ENCODE peak calls at places on chromosomes 16 and 17, in four cellular contexts. F is tibial nerve, I is fibroblast of lung, S is body of pancreas. Z is an unnamed sample.

GRCh38 chr17:28405632-28406477 is at the start of gene SLC46A1:
- DNase-seq in F (peak; percentile 44), I (peak; percentile 38), S (peak; percentile 60), Z (peak; percentile 57)

GRCh38 chr16:80824623-80825364 is 20.4 kb upstream of the CDYL2 start:
- DNase-seq in F (peak; percentile 29), I (peak; percentile 53), S (peak; percentile 40), Z (no peak)

GRCh38 chr17:76689859-76690258 is 20.9 kb downstream of the MXRA7 start:
- DNase-seq in F (no peak), I (no peak), S (no peak), Z (no peak)

GRCh38 chr17:4201231-4201630 is 58.2 kb downstream of the CYB5D2 start:
- DNase-seq in F (no peak), I (no peak), S (no peak), Z (no peak)

GRCh38 chr17:78466786-78467715 is 88.6 kb downstream of the PGS1 start:
- DNase-seq in F (no peak), I (no peak), S (no peak), Z (no peak)

GRCh38 chr17:73754886-73755285 is 110.6 kb upstream of the SDK2 start:
- DNase-seq in F (no peak), I (no peak), S (no peak), Z (no peak)

GRCh38 chr16:9932000-9932399 is 250.2 kb downstream of the GRIN2A start:
- DNase-seq in F (no peak), I (no peak), S (no peak), Z (no peak)

GRCh38 chr16:56450275-56450889 is 750 bp downstream of the NUDT21 start:
- DNase-seq in F (no peak), I (peak; percentile 9), S (no peak), Z (no peak)

GRCh38 chr16:84498859-84499620 is 5.4 kb downstream of the MEAK7 start:
- DNase-seq in F (no peak), I (no peak), S (no peak), Z (no peak)

GRCh38 chr17:60356947-60357346 is 35.0 kb downstream of the USP32 start:
- DNase-seq in F (no peak), I (peak; percentile 40), S (no peak), Z (no peak)

GRCh38 chr17:42453544-42453943 is 5.1 kb upstream of the ATP6V0A1 start:
- DNase-seq in F (no peak), I (no peak), S (no peak), Z (no peak)

GRCh38 chr17:42458497-42459255 is at the start of gene ATP6V0A1:
- DNase-seq in F (peak; percentile 90), I (peak; percentile 86), S (peak; percentile 94), Z (peak; percentile 98)

GRCh38 chr17:42457107-42457787 is 1.4 kb upstream of the ATP6V0A1 start:
- DNase-seq in F (peak; percentile 34), I (no peak), S (no peak), Z (no peak)

GRCh38 chr17:42459256-42459982 is 741 bp downstream of the ATP6V0A1 start:
- DNase-seq in F (peak; percentile 72), I (peak; percentile 70), S (peak; percentile 34), Z (peak; percentile 61)

GRCh38 chr17:42456223-42457106 is 2.2 kb upstream of the ATP6V0A1 start:
- DNase-seq in F (peak; percentile 55), I (peak; percentile 89), S (no peak), Z (no peak)
- H3K4me3 ChIP-seq in F (no peak overlapping the region), I (peak overlapping the region; percentile 14), S (no peak overlapping the region), Z (peak overlapping the region; percentile 16)

DNA sequence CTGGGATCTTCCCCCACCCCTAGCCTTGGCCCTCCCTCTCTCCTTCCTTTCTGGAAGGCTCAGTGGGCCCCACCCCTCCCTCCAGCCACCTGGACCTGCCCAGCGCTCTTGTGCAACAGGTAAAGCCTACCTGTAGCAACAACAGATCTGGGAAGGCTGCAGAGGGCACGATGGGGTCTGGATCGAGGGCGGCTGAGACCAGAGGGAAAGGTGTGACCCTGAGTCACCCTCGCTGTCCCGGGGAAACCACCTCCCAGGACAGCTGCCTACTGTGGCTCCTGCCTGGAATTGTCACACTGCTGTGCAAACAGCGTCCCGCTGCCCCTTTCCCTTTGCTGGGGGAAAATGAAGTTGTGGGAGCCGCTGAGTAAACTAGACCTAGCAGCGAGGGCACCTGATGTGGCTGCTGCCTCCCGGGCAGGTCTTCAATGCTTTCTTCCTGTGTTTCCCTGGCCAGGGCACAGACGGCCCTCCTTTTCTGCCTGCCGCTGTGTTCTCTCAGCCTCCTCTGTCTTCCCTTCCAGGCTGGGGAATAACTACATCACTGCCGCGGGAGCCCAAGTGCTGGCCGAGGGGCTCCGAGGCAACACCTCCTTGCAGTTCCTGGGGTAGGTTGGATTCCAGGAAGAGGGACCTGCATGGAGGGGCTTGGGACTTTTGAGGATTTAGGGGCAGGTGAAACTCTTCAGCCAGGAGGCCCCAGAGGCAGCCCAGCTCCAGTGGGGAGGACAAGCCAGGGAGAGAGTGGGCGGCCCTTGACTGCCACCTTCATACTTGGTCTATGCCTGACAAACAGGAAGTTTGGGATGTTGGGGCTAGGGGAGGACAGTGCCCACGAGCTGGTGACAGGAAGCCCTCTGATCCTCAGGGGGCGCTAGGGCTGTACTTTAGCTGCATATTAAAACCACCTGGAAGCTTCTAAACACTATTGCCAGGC is 22.2 kb upstream of the CYLD start:
- DNase-seq in F (no peak), I (no peak), S (peak; percentile 38), Z (no peak)
- H3K27ac ChIP-seq in F (no peak overlapping the region), I (no peak overlapping the region), S (no peak overlapping the region), Z (no peak overlapping the region)

GRCh38 chr17:42016952-42017865 is at the start of gene DNAJC7:
- DNase-seq in F (peak; percentile 78), I (peak; percentile 90), S (peak; percentile 88), Z (peak; percentile 98)
- TF ChIP-seq CTCF in F (no peak), I (no peak), S (peak; percentile 32), Z (no peak)

GRCh38 chr16:67199011-67199807 is at the start of gene ELMO3:
- DNase-seq in F (no peak), I (no peak), S (peak; percentile 79), Z (peak; percentile 69)
- H3K4me3 ChIP-seq in F (peak within 1 kb of the TSS; percentile 30), I (no peak within 1 kb of the TSS), S (peak within 1 kb of the TSS; percentile 93), Z (peak within 1 kb of the TSS; percentile 27)

GRCh38 chr16:79362312-79362970 is 238.1 kb downstream of the MAF start:
- DNase-seq in F (no peak), I (no peak), S (no peak), Z (no peak)
- H3K27ac ChIP-seq in F (no peak overlapping the region), I (no peak overlapping the region), S (no peak overlapping the region), Z (no peak overlapping the region)

DNA sequence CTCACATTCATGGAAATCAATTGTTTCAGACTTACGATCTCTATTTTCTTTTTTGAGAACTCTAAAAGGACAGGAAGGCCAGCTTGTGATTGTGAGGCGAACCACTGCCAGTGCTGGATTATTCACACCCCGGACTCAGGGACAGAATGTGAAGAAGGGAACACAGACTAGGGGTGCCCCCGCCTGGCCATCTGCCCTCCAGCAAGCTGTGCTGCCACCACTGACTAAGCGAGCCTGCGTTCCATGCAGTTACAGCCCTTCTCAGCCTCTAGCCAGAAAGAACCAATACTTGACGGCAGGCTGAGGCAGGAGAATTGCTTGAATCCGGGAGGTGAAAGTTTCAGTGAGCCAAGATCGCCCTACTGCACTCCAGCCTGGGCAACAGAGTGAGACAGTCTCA is 2.8 kb downstream of the HAGH start:
- DNase-seq in F (no peak), I (peak; percentile 47), S (peak; percentile 46), Z (no peak)
- TF ChIP-seq CTCF in F (no peak), I (no peak), S (no peak), Z (no peak)

GRCh38 chr17:49819651-49820050 is 28.2 kb downstream of the TAC4 start:
- DNase-seq in F (no peak), I (no peak), S (no peak), Z (no peak)
- H3K4me3 ChIP-seq in F (no peak overlapping the region), I (no peak overlapping the region), S (no peak overlapping the region), Z (no peak overlapping the region)

DNA sequence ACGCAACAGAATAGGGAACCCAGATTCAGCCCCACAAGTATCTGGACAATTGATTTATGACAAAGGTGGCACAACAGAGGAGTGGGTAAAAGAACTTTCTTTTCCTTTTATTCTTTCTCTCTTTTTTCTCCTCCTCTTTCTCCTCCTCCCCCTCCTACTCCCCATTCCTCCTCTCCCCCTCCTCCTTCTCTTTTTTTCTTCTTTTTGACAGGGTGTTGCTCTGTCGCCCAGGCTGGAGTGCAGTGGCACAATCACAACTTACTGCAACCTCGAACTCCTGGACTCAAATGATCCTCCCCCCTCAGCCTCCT is 16.1 kb downstream of the GNGT2 start:
- DNase-seq in F (no peak), I (no peak), S (no peak), Z (no peak)
- H3K27ac ChIP-seq in F (peak overlapping the region; percentile 98), I (no peak overlapping the region), S (no peak overlapping the region), Z (peak overlapping the region; percentile 97)

DNA sequence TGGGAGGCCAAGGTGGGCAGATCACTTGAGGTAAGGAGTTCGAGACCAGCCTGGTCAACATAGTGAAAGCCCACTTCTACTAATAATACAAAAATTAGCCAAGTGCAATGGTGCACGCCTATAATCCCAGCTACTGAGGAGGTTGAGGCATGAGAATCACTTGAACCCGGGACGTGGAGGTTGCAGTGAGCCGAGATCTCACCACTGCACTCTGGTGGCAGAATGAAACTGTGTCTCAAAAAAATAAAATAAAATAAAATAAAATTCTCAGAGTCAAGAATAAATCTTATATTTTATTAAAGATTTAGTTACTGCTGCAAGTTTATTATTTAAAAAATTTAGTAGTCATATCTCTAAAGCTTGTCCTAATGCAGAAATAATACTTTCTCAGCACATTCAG is 29.7 kb downstream of the ARL4D start:
- DNase-seq in F (no peak), I (no peak), S (no peak), Z (no peak)
- TF ChIP-seq CTCF in F (peak; percentile 16), I (no peak), S (no peak), Z (no peak)

DNA sequence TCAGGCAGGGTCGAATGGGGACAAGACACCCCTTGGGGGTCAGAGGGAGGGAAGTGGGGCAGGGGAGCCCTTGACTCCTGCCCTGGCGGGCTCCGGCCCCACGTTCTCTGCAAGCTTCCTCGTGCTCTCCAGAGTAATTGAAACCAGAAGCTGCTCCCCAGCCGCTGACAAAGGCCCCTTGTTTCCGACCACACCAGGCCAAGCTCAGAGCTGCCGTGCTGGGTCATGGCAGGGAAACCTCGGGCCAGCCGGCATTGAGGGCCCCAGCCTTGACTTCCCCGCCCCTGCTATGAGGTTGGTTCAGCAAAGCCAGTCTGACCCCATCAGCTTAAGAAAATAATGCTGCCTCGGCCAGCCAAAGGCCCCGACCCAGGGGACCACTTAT is 43.3 kb downstream of the TIMM22 start:
- DNase-seq in F (peak; percentile 32), I (no peak), S (no peak), Z (no peak)
- H3K4me3 ChIP-seq in F (peak overlapping the region; percentile 2), I (no peak overlapping the region), S (no peak overlapping the region), Z (no peak overlapping the region)